ENCODE peak calls at places on chromosomes 11 and 22, in six cellular contexts. E is HCT116, B is HepG2, T is H1, D is K562, Q is GM12878. P is an unnamed sample.
A peak's percentile ranks its signal among the peaks of the same experiment; 100 is the strongest.

GRCh38 chr11:69587454-69588081 is 53.4 kb upstream of the CCND1 start:
- DNase-seq in E (peak; percentile 23), B (peak; percentile 43), T (no peak), D (no peak), Q (no peak), P (no peak)

GRCh38 chr11:2092956-2093412 is 46.2 kb downstream of the IGF2 start:
- DNase-seq in E (no peak), B (no peak), T (no peak), D (no peak), Q (no peak), P (no peak)

GRCh38 chr11:88656315-88656714 is 318.8 kb upstream of the CTSC start:
- DNase-seq in E (no peak), B (no peak), T (no peak), D (no peak), Q (no peak), P (no peak)

GRCh38 chr11:116948375-116948774 is 111.0 kb upstream of the APOA1 start:
- DNase-seq in E (peak; percentile 42), B (no peak), T (no peak), D (no peak), Q (no peak), P (no peak)

GRCh38 chr22:24117942-24118341 is 63.3 kb upstream of the SUSD2 start:
- DNase-seq in E (no peak), B (no peak), T (peak; percentile 59), D (peak; percentile 31), Q (no peak), P (peak; percentile 27)

GRCh38 chr11:64868904-64869570 is 9.4 kb downstream of the EHD1 start:
- DNase-seq in E (no peak), B (no peak), T (no peak), D (no peak), Q (no peak), P (no peak)

GRCh38 chr11:8031248-8032115 is 44.3 kb downstream of the EIF3F start:
- DNase-seq in E (no peak), B (no peak), T (peak; percentile 56), D (no peak), Q (no peak), P (no peak)

GRCh38 chr11:73178092-73178539 is 36.0 kb upstream of the FCHSD2 start:
- DNase-seq in E (peak; percentile 42), B (peak; percentile 73), T (peak; percentile 81), D (peak; percentile 71), Q (peak; percentile 68), P (peak; percentile 55)

GRCh38 chr11:117878314-117878938 is 2.0 kb upstream of the FXYD6 start:
- DNase-seq in E (no peak), B (no peak), T (no peak), D (no peak), Q (no peak), P (no peak)

GRCh38 chr22:24693359-24693758 is 81.2 kb downstream of the PIWIL3 start:
- DNase-seq in E (no peak), B (no peak), T (no peak), D (no peak), Q (no peak), P (no peak)

GRCh38 chr11:108340958-108341357 is 118.1 kb downstream of the ATM start:
- DNase-seq in E (peak; percentile 55), B (peak; percentile 62), T (no peak), D (peak; percentile 24), Q (no peak), P (peak; percentile 8)

GRCh38 chr11:124861670-124862069 is 3.6 kb upstream of the ROBO3 start:
- DNase-seq in E (no peak), B (no peak), T (no peak), D (no peak), Q (no peak), P (no peak)

GRCh38 chr11:73383249-73384126 is 7.3 kb downstream of the RELT start:
- DNase-seq in E (no peak), B (no peak), T (no peak), D (no peak), Q (no peak), P (no peak)

GRCh38 chr22:22955866-22956535 is 68.4 kb downstream of the IGLL5 start:
- DNase-seq in E (peak; percentile 52), B (peak; percentile 59), T (peak; percentile 70), D (peak; percentile 99), Q (no peak), P (peak; percentile 35)

GRCh38 chr11:36228689-36229088 is 60.5 kb downstream of the COMMD9 start:
- DNase-seq in E (no peak), B (no peak), T (no peak), D (no peak), Q (no peak), P (no peak)

GRCh38 chr11:71397328-71397860 is 50.8 kb downstream of the DHCR7 start:
- DNase-seq in E (no peak), B (no peak), T (no peak), D (no peak), Q (no peak), P (no peak)

GRCh38 chr11:81002374-81002773 is 1561.5 kb upstream of the TENM4 start:
- DNase-seq in E (no peak), B (no peak), T (no peak), D (no peak), Q (no peak), P (no peak)

GRCh38 chr11:76185931-76186401 is 20.3 kb downstream of the WNT11 start:
- DNase-seq in E (no peak), B (no peak), T (no peak), D (no peak), Q (no peak), P (no peak)

GRCh38 chr11:61626580-61627380 is 45.9 kb upstream of the SYT7 start:
- DNase-seq in E (no peak), B (peak; percentile 34), T (peak; percentile 71), D (no peak), Q (no peak), P (no peak)

GRCh38 chr11:10164621-10165020 is 129.4 kb downstream of the SBF2 start:
- DNase-seq in E (no peak), B (no peak), T (no peak), D (no peak), Q (no peak), P (no peak)

GRCh38 chr22:31944700-31945477 is 554 bp downstream of the YWHAH start:
- DNase-seq in E (no peak), B (no peak), T (peak; percentile 71), D (peak; percentile 77), Q (no peak), P (no peak)

GRCh38 chr22:27801197-27801615 is 350 bp downstream of the MN1 start:
- DNase-seq in E (no peak), B (no peak), T (peak; percentile 81), D (peak; percentile 13), Q (no peak), P (no peak)

GRCh38 chr11:72436667-72437066 is 2.3 kb upstream of the CLPB start:
- DNase-seq in E (no peak), B (no peak), T (no peak), D (no peak), Q (no peak), P (no peak)

GRCh38 chr11:7688238-7688826 is 15.0 kb upstream of the CYB5R2 start:
- DNase-seq in E (peak; percentile 12), B (peak; percentile 16), T (no peak), D (peak; percentile 59), Q (no peak), P (no peak)

GRCh38 chr11:77191429-77191822 is 63.4 kb downstream of the MYO7A start:
- DNase-seq in E (peak; percentile 7), B (no peak), T (no peak), D (peak; percentile 74), Q (no peak), P (no peak)

GRCh38 chr22:21819183-21819770 is 48.2 kb downstream of the MAPK1 start:
- DNase-seq in E (no peak), B (no peak), T (no peak), D (no peak), Q (no peak), P (no peak)

GRCh38 chr11:20443596-20443995 is 56.1 kb downstream of the PRMT3 start:
- DNase-seq in E (peak; percentile 18), B (peak; percentile 5), T (no peak), D (no peak), Q (no peak), P (no peak)

GRCh38 chr11:96447208-96447607 is 57.4 kb downstream of the JRKL start:
- DNase-seq in E (no peak), B (no peak), T (no peak), D (no peak), Q (no peak), P (no peak)

GRCh38 chr11:96448225-96448624 is 58.4 kb downstream of the JRKL start:
- DNase-seq in E (no peak), B (no peak), T (no peak), D (no peak), Q (no peak), P (no peak)

DNA sequence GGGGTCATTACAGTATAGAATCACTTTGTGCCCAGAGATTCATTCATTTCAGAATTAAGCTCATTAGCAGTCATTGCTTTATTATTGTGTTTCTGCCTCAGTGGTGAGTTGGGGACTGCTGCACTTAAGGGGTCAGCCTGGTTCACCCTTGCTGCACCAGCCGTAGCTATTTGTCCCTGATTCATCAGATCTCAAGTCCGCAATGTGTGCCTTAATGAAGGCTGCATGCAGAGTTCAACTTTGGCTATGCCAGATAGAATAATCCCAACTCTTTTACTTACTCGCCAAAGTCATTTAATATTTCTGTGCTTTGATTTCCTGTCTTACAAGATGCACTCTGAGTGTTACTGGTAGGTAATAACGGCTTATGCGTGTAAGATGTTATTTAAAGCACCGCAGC is 57.9 kb downstream of the JRKL start:
- DNase-seq in E (no peak), B (no peak), T (no peak), D (no peak), Q (no peak), P (no peak)
- H3K4me3 ChIP-seq in E (no peak overlapping the region), B (no peak overlapping the region), T (no peak overlapping the region), D (no peak overlapping the region), Q (no peak overlapping the region), P (no peak overlapping the region)

GRCh38 chr11:68297494-68297811 is 14.9 kb upstream of the LRP5 start:
- DNase-seq in E (no peak), B (no peak), T (no peak), D (no peak), Q (no peak), P (no peak)
- H3K9ac ChIP-seq in E (no peak overlapping the region), B (peak overlapping the region; percentile 99), T (no peak overlapping the region), D (no peak overlapping the region), Q (no peak overlapping the region), P (peak overlapping the region; percentile 51)

DNA sequence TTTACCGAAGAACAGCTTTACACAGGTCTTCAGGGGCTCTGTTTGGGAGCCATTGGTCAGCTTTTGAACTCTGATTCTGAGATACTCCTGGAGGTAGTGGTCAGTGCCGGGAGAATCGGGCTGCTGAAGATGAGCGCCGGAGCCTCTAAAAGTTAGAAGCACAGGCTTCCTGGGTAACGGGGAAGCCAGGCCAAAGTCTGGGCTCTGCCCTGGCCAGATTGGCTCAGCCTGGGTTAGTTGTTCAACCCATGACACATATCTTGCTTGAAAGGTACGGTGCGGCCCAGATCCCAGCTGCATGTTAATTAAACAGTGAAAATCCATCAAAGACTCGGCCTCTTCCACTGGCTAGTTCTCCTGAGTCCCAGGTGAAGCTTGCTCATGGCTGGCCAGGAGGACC is 18.0 kb downstream of the PARVA start:
- DNase-seq in E (no peak), B (no peak), T (no peak), D (no peak), Q (no peak), P (no peak)
- TF ChIP-seq ZNF274 in E (no peak), B (no peak), T (no peak), D (no peak), Q (no peak), P (no peak)

DNA sequence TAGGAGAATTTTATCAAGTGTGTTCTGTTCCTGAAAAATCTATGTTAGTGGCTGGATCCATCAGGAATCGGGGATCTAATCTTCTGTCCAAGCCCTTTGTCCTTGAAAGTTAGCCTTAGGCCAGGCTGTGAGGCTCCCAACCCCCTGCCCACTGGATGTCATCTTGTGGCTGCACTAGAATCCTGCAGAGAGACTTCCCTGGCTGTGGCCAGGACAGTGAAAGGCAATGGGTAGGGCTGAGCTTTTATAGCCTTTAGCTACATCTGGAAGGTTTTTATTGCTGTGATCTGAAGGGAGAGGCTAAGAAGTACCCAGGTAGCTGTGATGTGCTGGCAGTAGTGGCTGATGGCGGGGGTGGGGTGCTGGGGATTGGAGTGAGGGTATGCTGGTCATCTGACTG is 2.1 kb downstream of the OAF start:
- DNase-seq in E (no peak), B (no peak), T (no peak), D (no peak), Q (no peak), P (no peak)
- H3K4me3 ChIP-seq in E (no peak overlapping the region), B (peak overlapping the region; percentile 86), T (no peak overlapping the region), D (no peak overlapping the region), Q (no peak overlapping the region), P (peak overlapping the region; percentile 15)

P was measured in NT2/D1.